ENCODE peak calls at places on chromosome 1, in five cellular contexts. U, P, C, V and Q are unnamed samples.

GRCh38 chr1:1955651-1956094 is 36.6 kb upstream of the TMEM52 start:
- DNase-seq in V (no peak), C (no peak), U (no peak), P (no peak), Q (no peak)

GRCh38 chr1:59672851-59673574 is 141.7 kb upstream of the HOOK1 start:
- DNase-seq in P (peak), V (peak), C (no peak), U (no peak), Q (peak)

GRCh38 chr1:66415830-66416229 is 118.1 kb upstream of the SGIP1 start:
- DNase-seq in U (no peak), V (no peak), C (no peak), P (no peak), Q (no peak)

GRCh38 chr1:229596961-229597699 is 28.8 kb downstream of the TAF5L start:
- DNase-seq in P (no peak), C (no peak), V (peak), U (no peak), Q (peak)

GRCh38 chr1:91011726-91012125 is 10.1 kb downstream of the ZNF644 start:
- DNase-seq in V (peak), U (no peak), P (no peak), C (no peak), Q (no peak)

GRCh38 chr1:23013657-23014056 is 2.0 kb downstream of the TEX46 start:
- DNase-seq in P (peak), C (no peak), V (no peak), U (peak), Q (peak)

GRCh38 chr1:154741747-154742495 is 128.2 kb downstream of the KCNN3 start:
- DNase-seq in V (no peak), P (peak), C (peak), U (no peak), Q (no peak)

GRCh38 chr1:41483960-41484844 is at the start of gene EDN2:
- DNase-seq in C (no peak), U (no peak), V (no peak), P (peak), Q (no peak)

GRCh38 chr1:226063362-226064167 is 1.0 kb downstream of the H3-3A start:
- DNase-seq in P (peak), C (peak), V (peak), U (peak), Q (peak)

GRCh38 chr1:147700042-147700711 is 29.9 kb upstream of the ACP6 start:
- DNase-seq in V (peak), P (peak), C (peak), U (peak), Q (peak)

GRCh38 chr1:201506092-201506491 is 831 bp downstream of the CSRP1 start:
- DNase-seq in C (no peak), U (no peak), P (no peak), V (no peak), Q (no peak)

GRCh38 chr1:115283681-115284146 is 54.3 kb downstream of the NGF start:
- DNase-seq in P (no peak), U (no peak), V (no peak), C (no peak), Q (no peak)

GRCh38 chr1:87334351-87335174 is 5.9 kb downstream of the LMO4 start:
- DNase-seq in U (peak), P (peak), C (peak), V (peak), Q (no peak)

GRCh38 chr1:21629971-21630370 is 39.2 kb downstream of the RAP1GAP start:
- DNase-seq in P (no peak), C (no peak), U (no peak), V (no peak), Q (no peak)

GRCh38 chr1:158212315-158212714 is 31.6 kb downstream of the CD1D start:
- DNase-seq in U (no peak), V (no peak), P (peak), C (peak), Q (no peak)

GRCh38 chr1:2214541-2215241 is 13.4 kb upstream of the SKI start:
- DNase-seq in C (no peak), V (no peak), P (no peak), U (no peak), Q (no peak)

GRCh38 chr1:228095161-228095560 is 8.0 kb downstream of the C1orf35 start:
- DNase-seq in U (no peak), V (no peak), C (no peak), P (no peak), Q (no peak)
- H4K91ac ChIP-seq in U (no peak), V (no peak), C (no peak), P (no peak), Q (no peak)

GRCh38 chr1:37455516-37455915 is 18.9 kb upstream of the ZC3H12A start:
- DNase-seq in V (no peak), P (no peak), U (no peak), C (no peak), Q (no peak)

GRCh38 chr1:37448691-37449417 is 25.5 kb upstream of the ZC3H12A start:
- DNase-seq in P (no peak), V (peak), U (no peak), C (no peak), Q (peak)

GRCh38 chr1:37449936-37450335 is 24.4 kb upstream of the ZC3H12A start:
- DNase-seq in P (peak), C (no peak), U (no peak), V (no peak), Q (no peak)

GRCh38 chr1:37453647-37454046 is 20.7 kb upstream of the ZC3H12A start:
- DNase-seq in U (no peak), C (no peak), P (no peak), V (no peak), Q (no peak)

DNA sequence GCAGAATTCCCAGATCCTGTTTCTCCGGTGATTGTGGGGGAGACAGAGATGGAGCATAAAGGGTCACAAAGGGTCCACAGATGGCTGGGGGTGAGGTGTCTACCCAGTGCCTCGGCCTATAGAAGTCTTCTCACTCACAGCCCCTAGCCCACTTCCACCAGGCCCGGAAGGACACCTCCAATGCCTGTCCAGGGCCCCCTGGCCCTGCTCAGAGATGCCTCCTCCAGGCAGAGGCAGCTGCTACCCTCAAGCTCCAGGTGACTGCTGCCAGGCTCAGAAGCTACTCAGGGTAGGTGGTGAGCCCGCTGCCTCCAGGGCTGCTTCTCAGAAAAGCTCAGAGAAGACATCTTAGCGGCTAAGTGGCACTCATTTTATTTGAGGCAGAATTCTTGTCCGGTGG is 22.0 kb upstream of the ZC3H12A start:
- DNase-seq in C (no peak), V (no peak), U (no peak), P (peak), Q (no peak)
- H2AFZ ChIP-seq in C (peak), V (no peak), U (no peak), P (peak), Q (no peak)

DNA sequence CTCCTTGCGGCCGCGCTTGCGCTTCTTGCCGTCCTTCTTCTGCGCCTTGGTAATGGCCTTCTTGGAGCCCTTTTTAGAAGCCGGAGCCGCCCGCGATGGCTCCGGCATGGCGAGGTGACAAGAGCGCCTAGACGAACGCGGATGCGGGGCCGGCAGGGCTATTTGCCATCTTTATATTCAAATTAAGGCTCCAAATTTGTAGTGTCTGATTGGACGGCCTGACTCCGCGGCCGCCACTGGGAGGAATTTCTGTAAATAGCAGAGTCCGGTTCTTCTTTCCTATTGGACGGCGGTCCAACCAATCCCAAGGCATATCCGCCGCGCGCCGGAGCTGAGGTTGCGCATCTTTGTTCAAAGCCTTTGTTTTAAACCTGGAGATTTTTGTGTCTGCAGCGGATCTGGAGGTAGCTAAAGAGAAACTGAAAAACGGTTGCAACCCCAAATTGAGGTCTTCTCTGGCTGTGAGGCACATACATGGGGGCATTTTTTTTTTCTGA is 22.6 kb upstream of the RNF187 start:
- DNase-seq in V (peak), P (peak), C (peak), U (peak), Q (no peak)
- H4K91ac ChIP-seq in V (no peak), P (no peak), C (no peak), U (no peak), Q (no peak)

GRCh38 chr1:178262101-178262500 is 168.2 kb downstream of the RASAL2 start:
- DNase-seq in U (peak), C (no peak), V (peak), P (no peak), Q (no peak)
- H2AFZ ChIP-seq in U (peak), C (no peak), V (no peak), P (no peak), Q (no peak)

GRCh38 chr1:151518431-151518830 is 7.2 kb downstream of the CGN start:
- DNase-seq in V (no peak), P (no peak), U (no peak), C (no peak), Q (no peak)
- H4K91ac ChIP-seq in V (no peak), P (no peak), U (no peak), C (no peak), Q (peak)

DNA sequence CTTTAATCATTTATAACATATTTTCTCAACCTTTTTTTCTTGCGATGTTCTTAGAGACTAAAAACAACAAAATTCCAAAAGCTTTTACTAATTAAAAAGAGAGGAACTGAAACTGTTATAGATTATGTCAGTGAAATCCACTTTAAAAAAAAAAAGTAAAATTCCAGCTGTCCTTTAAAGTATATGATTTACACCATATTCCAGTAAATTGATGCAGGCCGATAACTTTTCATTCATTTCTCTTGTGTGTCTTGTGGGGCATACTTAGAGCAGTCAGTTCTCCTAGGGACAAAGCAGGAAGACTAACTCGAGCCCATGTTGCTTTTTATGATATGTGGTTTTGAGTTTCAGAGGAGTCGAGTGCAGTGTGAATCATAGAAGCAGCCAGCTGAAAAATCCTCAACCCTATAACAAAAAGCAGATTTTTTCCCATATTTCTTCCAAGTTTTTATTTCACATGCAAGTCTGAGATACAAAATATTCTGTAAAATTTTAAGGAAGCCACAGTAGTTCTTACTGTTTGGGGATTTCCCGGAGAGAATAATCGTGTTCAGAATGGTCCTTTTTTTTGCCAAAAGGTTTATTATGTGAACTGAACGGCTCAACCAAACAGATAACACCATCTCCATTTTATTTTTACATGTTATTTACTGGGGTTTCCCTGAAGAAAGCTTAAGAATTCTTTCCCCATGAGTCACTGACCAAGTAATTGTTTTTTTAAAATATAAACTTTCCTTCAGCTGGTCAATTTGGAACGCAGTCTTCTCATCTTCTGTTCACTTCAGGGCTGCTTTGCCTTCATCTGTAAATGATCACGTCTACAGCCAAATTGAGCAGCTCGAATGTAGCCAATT is 77.0 kb upstream of the C1orf105 start:
- DNase-seq in U (no peak), P (no peak), V (peak), C (no peak), Q (no peak)
- H2AFZ ChIP-seq in U (peak), P (no peak), V (no peak), C (no peak), Q (no peak)

DNA sequence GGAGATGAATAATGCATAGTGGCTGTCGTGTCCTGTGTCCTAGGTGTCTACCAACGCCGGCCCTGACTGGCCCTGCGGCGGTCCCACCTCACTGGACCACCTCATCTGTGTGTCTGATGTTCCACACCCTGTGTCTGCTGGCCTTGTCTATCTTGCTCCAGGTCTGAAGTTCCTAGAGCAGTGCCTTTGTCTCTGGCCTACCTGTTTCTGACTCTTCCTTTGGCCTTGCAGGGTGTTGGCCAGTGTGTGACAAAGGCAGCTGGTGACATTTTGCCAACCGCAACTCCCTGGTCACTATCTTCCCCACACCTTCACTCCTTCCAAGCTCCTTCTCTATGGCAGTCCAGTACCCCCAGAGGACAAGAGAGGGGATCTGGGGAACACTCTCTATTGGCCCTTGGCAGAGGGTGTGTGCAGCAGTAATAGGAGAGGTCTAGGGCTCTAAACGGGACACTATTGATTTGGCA is 1.4 kb upstream of the AHDC1 start:
- DNase-seq in V (no peak), P (no peak), C (no peak), U (no peak), Q (no peak)
- H4K91ac ChIP-seq in V (no peak), P (no peak), C (peak), U (no peak), Q (peak)

GRCh38 chr1:170662561-170662971 is 1.4 kb upstream of the PRRX1 start:
- DNase-seq in U (no peak), C (no peak), V (peak), P (no peak), Q (no peak)

GRCh38 chr1:170663441-170664282 is at the start of gene PRRX1:
- DNase-seq in V (peak), P (no peak), C (no peak), U (no peak), Q (no peak)

GRCh38 chr1:170664283-170664827 is 424 bp downstream of the PRRX1 start:
- DNase-seq in P (peak), U (no peak), C (peak), V (peak), Q (no peak)

GRCh38 chr1:170661646-170662411 is 2.1 kb upstream of the PRRX1 start:
- DNase-seq in U (no peak), P (peak), V (peak), C (peak), Q (no peak)

DNA sequence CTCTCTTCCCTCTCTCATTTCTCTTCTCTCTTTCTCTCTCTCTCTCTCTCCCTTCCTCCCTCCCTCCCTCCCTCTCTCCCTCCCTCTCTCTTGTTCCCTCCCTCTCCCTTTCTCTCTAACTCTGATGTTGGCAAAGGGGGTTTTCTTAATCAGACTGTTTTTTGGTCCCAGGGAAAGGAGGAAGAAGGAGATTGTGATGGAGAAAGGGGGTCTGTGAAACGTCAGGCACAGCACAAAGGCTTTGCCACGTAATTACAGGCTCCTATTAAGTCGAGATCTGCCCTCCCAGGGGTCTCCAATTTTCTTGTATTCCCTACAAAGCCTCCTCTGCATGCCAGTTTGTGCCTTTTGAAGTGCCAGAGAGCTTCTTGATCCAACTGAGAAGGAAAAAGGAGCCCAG is 920 bp upstream of the PRRX1 start:
- DNase-seq in P (peak), V (peak), U (no peak), C (peak), Q (no peak)
- H2AFZ ChIP-seq in P (no peak), V (peak), U (no peak), C (no peak), Q (no peak)